ENCODE peak calls at places on chromosomes 13 and 19, in six cellular contexts. One of them, this sample, is unnamed.

GRCh38 chr13:79973533-79973963 is 367.4 kb downstream of the SPRY2 start:
- DNase-seq in BJ: no peak
- DNase-seq in fibroblast of lung: no peak
- DNase-seq in mesothelial cell of epicardium: no peak
- DNase-seq in AG04449: no peak
- DNase-seq in pancreas: no peak
- DNase-seq in this sample: no peak

GRCh38 chr13:43915451-43915850 is 35.7 kb downstream of the LACC1 start:
- DNase-seq in BJ: no peak
- DNase-seq in mesothelial cell of epicardium: no peak
- DNase-seq in fibroblast of lung: peak; percentile 72
- DNase-seq in AG04449: no peak
- DNase-seq in pancreas: no peak
- DNase-seq in this sample: no peak

GRCh38 chr19:40530091-40530901 is 46.4 kb upstream of the SHKBP1 start:
- DNase-seq in BJ: no peak
- DNase-seq in AG04449: no peak
- DNase-seq in fibroblast of lung: no peak
- DNase-seq in mesothelial cell of epicardium: peak; percentile 53
- DNase-seq in pancreas: peak; percentile 23
- DNase-seq in this sample: no peak

GRCh38 chr19:10419200-10419645 is 1.1 kb upstream of the PDE4A start:
- DNase-seq in pancreas: no peak
- DNase-seq in fibroblast of lung: peak; percentile 39
- DNase-seq in BJ: no peak
- DNase-seq in mesothelial cell of epicardium: no peak
- DNase-seq in AG04449: no peak
- DNase-seq in this sample: no peak

GRCh38 chr19:15450528-15450890 is 753 bp upstream of the WIZ start:
- DNase-seq in AG04449: no peak
- DNase-seq in fibroblast of lung: no peak
- DNase-seq in BJ: no peak
- DNase-seq in pancreas: no peak
- DNase-seq in mesothelial cell of epicardium: no peak
- DNase-seq in this sample: no peak

GRCh38 chr19:57008432-57008831 is 111.4 kb upstream of the USP29 start:
- DNase-seq in mesothelial cell of epicardium: no peak
- DNase-seq in AG04449: no peak
- DNase-seq in BJ: no peak
- DNase-seq in fibroblast of lung: no peak
- DNase-seq in pancreas: no peak
- DNase-seq in this sample: no peak

GRCh38 chr13:47126432-47126831 is 229.6 kb upstream of the HTR2A start:
- DNase-seq in pancreas: no peak
- DNase-seq in fibroblast of lung: no peak
- DNase-seq in BJ: no peak
- DNase-seq in mesothelial cell of epicardium: no peak
- DNase-seq in AG04449: no peak
- DNase-seq in this sample: no peak

GRCh38 chr19:1942934-1943555 is 2.1 kb downstream of the CSNK1G2 start:
- DNase-seq in fibroblast of lung: peak; percentile 6
- DNase-seq in AG04449: no peak
- DNase-seq in mesothelial cell of epicardium: no peak
- DNase-seq in BJ: no peak
- DNase-seq in pancreas: no peak
- DNase-seq in this sample: no peak

GRCh38 chr13:32201809-32202208 is 113.4 kb downstream of the ZAR1L start:
- DNase-seq in fibroblast of lung: no peak
- DNase-seq in AG04449: no peak
- DNase-seq in pancreas: no peak
- DNase-seq in mesothelial cell of epicardium: no peak
- DNase-seq in BJ: no peak
- DNase-seq in this sample: no peak

GRCh38 chr13:64186503-64186902 is 2770.9 kb upstream of the PCDH20 start:
- DNase-seq in AG04449: peak; percentile 0
- DNase-seq in mesothelial cell of epicardium: no peak
- DNase-seq in fibroblast of lung: no peak
- DNase-seq in pancreas: no peak
- DNase-seq in BJ: peak; percentile 1
- DNase-seq in this sample: no peak

GRCh38 chr13:23087884-23088283 is 92.9 kb upstream of the SGCG start:
- DNase-seq in mesothelial cell of epicardium: no peak
- DNase-seq in fibroblast of lung: peak; percentile 1
- DNase-seq in AG04449: no peak
- DNase-seq in BJ: no peak
- DNase-seq in pancreas: peak; percentile 15
- DNase-seq in this sample: no peak

GRCh38 chr19:16347706-16348105 is 23.1 kb downstream of the KLF2 start:
- DNase-seq in pancreas: no peak
- DNase-seq in BJ: no peak
- DNase-seq in fibroblast of lung: no peak
- DNase-seq in mesothelial cell of epicardium: no peak
- DNase-seq in AG04449: no peak
- DNase-seq in this sample: no peak

GRCh38 chr19:30085394-30085793 is 143.4 kb downstream of the URI1 start:
- DNase-seq in BJ: no peak
- DNase-seq in mesothelial cell of epicardium: no peak
- DNase-seq in AG04449: no peak
- DNase-seq in fibroblast of lung: peak; percentile 3
- DNase-seq in pancreas: peak; percentile 40
- DNase-seq in this sample: no peak

GRCh38 chr19:48683349-48683748 is 10.5 kb upstream of the NTN5 start:
- DNase-seq in mesothelial cell of epicardium: no peak
- DNase-seq in pancreas: no peak
- DNase-seq in fibroblast of lung: peak; percentile 55
- DNase-seq in BJ: no peak
- DNase-seq in AG04449: no peak
- DNase-seq in this sample: no peak

GRCh38 chr19:5958851-5959122 is 19.2 kb downstream of the RANBP3 start:
- DNase-seq in pancreas: no peak
- DNase-seq in fibroblast of lung: no peak
- DNase-seq in mesothelial cell of epicardium: no peak
- DNase-seq in BJ: no peak
- DNase-seq in AG04449: no peak
- DNase-seq in this sample: no peak

GRCh38 chr19:31328238-31328637 is 21.0 kb downstream of the TSHZ3 start:
- DNase-seq in pancreas: no peak
- DNase-seq in AG04449: no peak
- DNase-seq in fibroblast of lung: no peak
- DNase-seq in BJ: no peak
- DNase-seq in mesothelial cell of epicardium: no peak
- DNase-seq in this sample: no peak

GRCh38 chr13:44899967-44900366 is 89.3 kb downstream of the NUFIP1 start:
- DNase-seq in AG04449: no peak
- DNase-seq in BJ: no peak
- DNase-seq in pancreas: no peak
- DNase-seq in mesothelial cell of epicardium: no peak
- DNase-seq in fibroblast of lung: no peak
- DNase-seq in this sample: no peak

GRCh38 chr19:10812902-10813404 is 23.1 kb downstream of the TMED1 start:
- DNase-seq in pancreas: no peak
- DNase-seq in mesothelial cell of epicardium: no peak
- DNase-seq in BJ: peak; percentile 82
- DNase-seq in fibroblast of lung: peak; percentile 96
- DNase-seq in AG04449: peak; percentile 81
- DNase-seq in this sample: no peak

GRCh38 chr19:6668696-6669095 is 1.3 kb downstream of the TNFSF14 start:
- DNase-seq in mesothelial cell of epicardium: no peak
- DNase-seq in pancreas: no peak
- DNase-seq in BJ: no peak
- DNase-seq in fibroblast of lung: no peak
- DNase-seq in AG04449: no peak
- DNase-seq in this sample: no peak

GRCh38 chr19:46624958-46625661 is at the start of gene PTGIR:
- DNase-seq in mesothelial cell of epicardium: no peak
- DNase-seq in pancreas: no peak
- DNase-seq in fibroblast of lung: peak; percentile 67
- DNase-seq in BJ: no peak
- DNase-seq in AG04449: no peak
- DNase-seq in this sample: no peak

GRCh38 chr19:28446511-28446910 is 766.4 kb downstream of the UQCRFS1 start:
- DNase-seq in BJ: no peak
- DNase-seq in pancreas: no peak
- DNase-seq in AG04449: no peak
- DNase-seq in mesothelial cell of epicardium: no peak
- DNase-seq in fibroblast of lung: no peak
- DNase-seq in this sample: no peak

GRCh38 chr13:40272776-40273139 is 393.7 kb downstream of the FOXO1 start:
- DNase-seq in pancreas: no peak
- DNase-seq in AG04449: no peak
- DNase-seq in BJ: no peak
- DNase-seq in fibroblast of lung: peak; percentile 90
- DNase-seq in mesothelial cell of epicardium: no peak
- DNase-seq in this sample: no peak

GRCh38 chr13:99572921-99573320 is 71.6 kb downstream of the TM9SF2 start:
- DNase-seq in pancreas: no peak
- DNase-seq in mesothelial cell of epicardium: no peak
- DNase-seq in AG04449: no peak
- DNase-seq in BJ: no peak
- DNase-seq in fibroblast of lung: peak; percentile 26
- DNase-seq in this sample: no peak

GRCh38 chr13:99582511-99582910 is 81.2 kb downstream of the TM9SF2 start:
- DNase-seq in BJ: no peak
- DNase-seq in fibroblast of lung: no peak
- DNase-seq in pancreas: no peak
- DNase-seq in AG04449: no peak
- DNase-seq in mesothelial cell of epicardium: no peak
- DNase-seq in this sample: no peak

GRCh38 chr13:99575376-99575775 is 74.1 kb downstream of the TM9SF2 start:
- DNase-seq in mesothelial cell of epicardium: no peak
- DNase-seq in fibroblast of lung: no peak
- DNase-seq in AG04449: no peak
- DNase-seq in BJ: no peak
- DNase-seq in pancreas: no peak
- DNase-seq in this sample: no peak

GRCh38 chr13:99580500-99581268 is 79.4 kb downstream of the TM9SF2 start:
- DNase-seq in pancreas: no peak
- DNase-seq in fibroblast of lung: no peak
- DNase-seq in AG04449: no peak
- DNase-seq in BJ: no peak
- DNase-seq in mesothelial cell of epicardium: no peak
- DNase-seq in this sample: no peak

GRCh38 chr13:99577934-99578917 is 77.0 kb downstream of the TM9SF2 start:
- DNase-seq in BJ: no peak
- DNase-seq in AG04449: no peak
- DNase-seq in fibroblast of lung: no peak
- DNase-seq in mesothelial cell of epicardium: no peak
- DNase-seq in pancreas: no peak
- DNase-seq in this sample: no peak
- TF ChIP-seq CTCF in BJ: no peak
- TF ChIP-seq CTCF in AG04449: no peak
- TF ChIP-seq CTCF in fibroblast of lung: peak; percentile 41
- TF ChIP-seq CTCF in mesothelial cell of epicardium: no peak
- TF ChIP-seq CTCF in pancreas: no peak
- TF ChIP-seq CTCF in this sample: peak; percentile 40

DNA sequence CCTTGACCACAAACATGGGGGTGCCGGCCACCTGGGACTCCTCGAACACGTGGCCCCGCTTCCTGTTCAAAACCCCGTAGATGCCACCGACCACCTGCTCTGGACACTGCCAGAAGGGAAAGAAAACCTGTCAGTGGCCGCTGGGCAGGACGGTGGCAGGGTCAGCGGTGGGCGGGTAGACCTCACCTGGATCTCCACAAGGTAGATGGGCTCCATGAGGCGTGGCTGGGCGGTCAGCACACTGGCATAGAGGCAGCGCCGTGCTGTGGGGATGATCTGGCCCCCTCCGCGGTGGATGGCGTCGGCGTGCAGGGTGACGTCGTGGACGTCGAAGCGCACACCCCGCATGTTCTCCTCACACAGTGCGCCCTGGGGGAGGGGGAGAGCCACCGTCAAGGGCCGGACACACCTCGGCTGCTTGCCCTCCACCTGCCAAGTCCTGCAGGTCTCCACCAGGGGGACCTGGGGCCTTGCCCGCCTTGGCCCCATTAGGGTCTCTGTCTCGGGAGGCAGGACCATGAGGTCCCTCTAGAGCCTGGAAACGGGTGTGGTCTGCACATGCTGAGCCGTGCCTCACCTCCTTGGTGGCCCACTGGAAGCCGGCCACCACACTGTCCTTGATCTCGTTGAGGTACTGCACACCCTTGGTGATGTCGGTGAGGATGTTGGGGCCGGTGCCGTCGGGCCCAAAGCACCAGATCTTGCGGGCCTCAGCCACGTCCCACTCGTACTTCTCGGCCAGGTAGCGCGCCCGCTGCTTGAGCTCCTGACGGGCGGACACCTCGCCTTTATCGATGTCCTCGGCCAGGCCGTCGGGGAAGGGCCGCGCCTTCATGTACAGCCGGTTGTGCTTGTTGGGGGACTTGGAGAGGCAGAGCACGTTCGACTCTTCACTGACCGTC is 6.6 kb upstream of the DAPK3 start:
- DNase-seq in mesothelial cell of epicardium: no peak
- DNase-seq in pancreas: peak; percentile 34
- DNase-seq in fibroblast of lung: no peak
- DNase-seq in BJ: no peak
- DNase-seq in AG04449: no peak
- DNase-seq in this sample: no peak
- TF ChIP-seq CTCF in mesothelial cell of epicardium: peak; percentile 23
- TF ChIP-seq CTCF in pancreas: no peak
- TF ChIP-seq CTCF in fibroblast of lung: peak; percentile 8
- TF ChIP-seq CTCF in BJ: peak; percentile 18
- TF ChIP-seq CTCF in AG04449: no peak
- TF ChIP-seq CTCF in this sample: no peak

DNA sequence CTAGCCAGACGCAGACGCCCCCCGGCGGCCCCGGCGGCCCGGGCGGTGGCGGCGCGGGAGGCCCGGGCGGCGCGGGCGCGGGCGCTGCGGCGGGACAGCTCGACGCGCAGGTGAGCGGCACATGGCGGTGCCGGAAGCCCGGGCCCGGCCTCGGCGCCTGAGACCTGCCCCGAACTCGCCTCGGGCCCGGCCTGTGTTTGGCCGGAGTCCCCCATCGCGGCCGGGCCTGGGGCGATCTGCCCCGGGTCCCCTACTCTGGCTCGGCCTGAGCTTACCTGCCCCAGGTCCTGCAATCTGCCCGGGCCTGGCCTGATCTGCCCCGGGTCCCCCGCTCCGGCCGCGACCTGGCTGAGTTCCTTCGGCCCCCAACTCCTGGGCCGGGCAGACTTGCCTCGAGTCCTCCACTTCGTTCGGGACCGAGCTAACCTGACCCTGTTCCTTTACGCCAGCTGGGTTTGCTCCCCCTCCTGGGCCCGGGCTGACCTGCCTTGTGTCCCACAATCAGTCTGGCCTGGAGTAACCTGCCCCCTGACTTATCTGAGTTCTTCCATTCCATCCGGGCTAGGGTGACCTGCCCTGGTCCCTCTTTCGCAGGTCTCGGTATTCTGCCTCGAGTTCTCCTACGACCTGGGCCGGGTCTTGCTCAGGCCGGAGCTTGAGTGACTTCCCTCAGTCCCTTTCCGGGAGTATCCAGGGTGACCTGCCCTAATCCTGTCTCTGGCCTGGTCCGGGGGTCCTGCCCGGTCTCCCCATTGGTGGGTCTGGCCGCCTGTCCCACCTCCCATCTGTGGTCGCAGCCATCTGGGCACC is 777 bp downstream of the UPF1 start:
- DNase-seq in pancreas: no peak
- DNase-seq in AG04449: no peak
- DNase-seq in BJ: no peak
- DNase-seq in mesothelial cell of epicardium: no peak
- DNase-seq in fibroblast of lung: no peak
- DNase-seq in this sample: no peak
- TF ChIP-seq CTCF in pancreas: no peak
- TF ChIP-seq CTCF in AG04449: peak; percentile 43
- TF ChIP-seq CTCF in BJ: peak; percentile 34
- TF ChIP-seq CTCF in mesothelial cell of epicardium: no peak
- TF ChIP-seq CTCF in fibroblast of lung: peak; percentile 24
- TF ChIP-seq CTCF in this sample: no peak

GRCh38 chr13:95509521-95510315 is 42.8 kb upstream of the CLDN10 start:
- DNase-seq in BJ: no peak
- DNase-seq in pancreas: no peak
- DNase-seq in fibroblast of lung: peak; percentile 74
- DNase-seq in mesothelial cell of epicardium: no peak
- DNase-seq in AG04449: no peak
- DNase-seq in this sample: no peak
- TF ChIP-seq CTCF in BJ: no peak
- TF ChIP-seq CTCF in pancreas: no peak
- TF ChIP-seq CTCF in fibroblast of lung: no peak
- TF ChIP-seq CTCF in mesothelial cell of epicardium: no peak
- TF ChIP-seq CTCF in AG04449: no peak
- TF ChIP-seq CTCF in this sample: no peak

This sample was measured in LNCaP clone FGC.